ENCODE peak calls at places on chromosomes 1 and 21, in five cellular contexts. One of them, this sample, is unnamed.

GRCh38 chr1:213123087-213123486 is 72.0 kb downstream of the RPS6KC1 start:
- DNase-seq in NCI-H2029 treated with DMSO at 0.1 percent for 48 hours: no peak
- DNase-seq in germinal center: no peak
- DNase-seq in heart left ventricle: no peak
- DNase-seq in fibroblast of the conjunctiva: no peak
- DNase-seq in this sample: no peak

GRCh38 chr1:15559189-15559815 is 25.5 kb downstream of the AGMAT start:
- DNase-seq in NCI-H2029 treated with DMSO at 0.1 percent for 48 hours: no peak
- DNase-seq in germinal center: no peak
- DNase-seq in heart left ventricle: no peak
- DNase-seq in fibroblast of the conjunctiva: no peak
- DNase-seq in this sample: no peak

GRCh38 chr1:221777434-221778072 is 35.7 kb upstream of the DUSP10 start:
- DNase-seq in NCI-H2029 treated with DMSO at 0.1 percent for 48 hours: no peak
- DNase-seq in germinal center: peak; percentile 55
- DNase-seq in heart left ventricle: no peak
- DNase-seq in fibroblast of the conjunctiva: no peak
- DNase-seq in this sample: no peak

GRCh38 chr1:220879090-220879508 is at the start of gene HLX:
- DNase-seq in NCI-H2029 treated with DMSO at 0.1 percent for 48 hours: no peak
- DNase-seq in germinal center: peak; percentile 61
- DNase-seq in heart left ventricle: peak; percentile 95
- DNase-seq in fibroblast of the conjunctiva: peak; percentile 95
- DNase-seq in this sample: peak; percentile 94

GRCh38 chr1:64050601-64051000 is 152.8 kb upstream of the UBE2U start:
- DNase-seq in NCI-H2029 treated with DMSO at 0.1 percent for 48 hours: no peak
- DNase-seq in germinal center: no peak
- DNase-seq in heart left ventricle: no peak
- DNase-seq in fibroblast of the conjunctiva: peak; percentile 27
- DNase-seq in this sample: no peak

GRCh38 chr1:93672069-93672468 is 9.6 kb downstream of the BCAR3 start:
- DNase-seq in NCI-H2029 treated with DMSO at 0.1 percent for 48 hours: no peak
- DNase-seq in germinal center: no peak
- DNase-seq in heart left ventricle: peak; percentile 91
- DNase-seq in fibroblast of the conjunctiva: peak; percentile 68
- DNase-seq in this sample: no peak

GRCh38 chr1:168477792-168478191 is 66.0 kb downstream of the XCL2 start:
- DNase-seq in NCI-H2029 treated with DMSO at 0.1 percent for 48 hours: no peak
- DNase-seq in germinal center: no peak
- DNase-seq in heart left ventricle: no peak
- DNase-seq in fibroblast of the conjunctiva: no peak
- DNase-seq in this sample: no peak

GRCh38 chr1:150560986-150561829 is 12.0 kb downstream of the ADAMTSL4 start:
- DNase-seq in NCI-H2029 treated with DMSO at 0.1 percent for 48 hours: peak; percentile 86
- DNase-seq in germinal center: peak; percentile 79
- DNase-seq in heart left ventricle: peak; percentile 95
- DNase-seq in fibroblast of the conjunctiva: peak; percentile 99
- DNase-seq in this sample: peak; percentile 78

GRCh38 chr1:92192246-92192645 is 25.5 kb upstream of the C1orf146 start:
- DNase-seq in NCI-H2029 treated with DMSO at 0.1 percent for 48 hours: no peak
- DNase-seq in germinal center: no peak
- DNase-seq in heart left ventricle: no peak
- DNase-seq in fibroblast of the conjunctiva: no peak
- DNase-seq in this sample: no peak

GRCh38 chr1:115193026-115193425 is 103.7 kb upstream of the TSPAN2 start:
- DNase-seq in NCI-H2029 treated with DMSO at 0.1 percent for 48 hours: no peak
- DNase-seq in germinal center: no peak
- DNase-seq in heart left ventricle: no peak
- DNase-seq in fibroblast of the conjunctiva: no peak
- DNase-seq in this sample: peak; percentile 53

GRCh38 chr1:230176871-230177411 is 109.9 kb downstream of the GALNT2 start:
- DNase-seq in NCI-H2029 treated with DMSO at 0.1 percent for 48 hours: no peak
- DNase-seq in germinal center: no peak
- DNase-seq in heart left ventricle: peak; percentile 87
- DNase-seq in fibroblast of the conjunctiva: no peak
- DNase-seq in this sample: peak; percentile 77

GRCh38 chr1:33004628-33005027 is 32.1 kb downstream of the AK2 start:
- DNase-seq in NCI-H2029 treated with DMSO at 0.1 percent for 48 hours: no peak
- DNase-seq in germinal center: no peak
- DNase-seq in heart left ventricle: no peak
- DNase-seq in fibroblast of the conjunctiva: no peak
- DNase-seq in this sample: no peak

GRCh38 chr1:226975259-226975908 is 35.3 kb downstream of the COQ8A start:
- DNase-seq in NCI-H2029 treated with DMSO at 0.1 percent for 48 hours: no peak
- DNase-seq in germinal center: no peak
- DNase-seq in heart left ventricle: no peak
- DNase-seq in fibroblast of the conjunctiva: no peak
- DNase-seq in this sample: no peak

GRCh38 chr21:38499296-38499695 is 1.0 kb upstream of the ERG start:
- DNase-seq in NCI-H2029 treated with DMSO at 0.1 percent for 48 hours: no peak
- DNase-seq in germinal center: no peak
- DNase-seq in heart left ventricle: no peak
- DNase-seq in fibroblast of the conjunctiva: no peak
- DNase-seq in this sample: no peak

GRCh38 chr1:208183977-208184901 is 59.9 kb downstream of the PLXNA2 start:
- DNase-seq in NCI-H2029 treated with DMSO at 0.1 percent for 48 hours: no peak
- DNase-seq in germinal center: no peak
- DNase-seq in heart left ventricle: peak; percentile 51
- DNase-seq in fibroblast of the conjunctiva: peak; percentile 98
- DNase-seq in this sample: no peak

GRCh38 chr1:19424651-19425570 is 60.4 kb downstream of the CAPZB start:
- DNase-seq in NCI-H2029 treated with DMSO at 0.1 percent for 48 hours: peak; percentile 55
- DNase-seq in germinal center: no peak
- DNase-seq in heart left ventricle: no peak
- DNase-seq in fibroblast of the conjunctiva: no peak
- DNase-seq in this sample: no peak

GRCh38 chr1:9598316-9598700 is 9.6 kb downstream of the TMEM201 start:
- DNase-seq in NCI-H2029 treated with DMSO at 0.1 percent for 48 hours: no peak
- DNase-seq in germinal center: no peak
- DNase-seq in heart left ventricle: no peak
- DNase-seq in fibroblast of the conjunctiva: no peak
- DNase-seq in this sample: no peak

GRCh38 chr1:34362949-34363348 is 186.2 kb downstream of the C1orf94 start:
- DNase-seq in NCI-H2029 treated with DMSO at 0.1 percent for 48 hours: peak; percentile 90
- DNase-seq in germinal center: no peak
- DNase-seq in heart left ventricle: no peak
- DNase-seq in fibroblast of the conjunctiva: no peak
- DNase-seq in this sample: no peak

GRCh38 chr1:28955930-28956552 is 41.7 kb downstream of the EPB41 start:
- DNase-seq in NCI-H2029 treated with DMSO at 0.1 percent for 48 hours: no peak
- DNase-seq in germinal center: no peak
- DNase-seq in heart left ventricle: no peak
- DNase-seq in fibroblast of the conjunctiva: no peak
- DNase-seq in this sample: no peak

GRCh38 chr1:219965950-219966349 is 37.6 kb upstream of the SLC30A10 start:
- DNase-seq in NCI-H2029 treated with DMSO at 0.1 percent for 48 hours: no peak
- DNase-seq in germinal center: no peak
- DNase-seq in heart left ventricle: no peak
- DNase-seq in fibroblast of the conjunctiva: no peak
- DNase-seq in this sample: no peak

GRCh38 chr1:8343464-8344001 is 25.6 kb downstream of the SLC45A1 start:
- DNase-seq in NCI-H2029 treated with DMSO at 0.1 percent for 48 hours: no peak
- DNase-seq in germinal center: no peak
- DNase-seq in heart left ventricle: peak; percentile 78
- DNase-seq in fibroblast of the conjunctiva: peak; percentile 78
- DNase-seq in this sample: no peak

GRCh38 chr1:111593403-111594127 is 26.0 kb upstream of the RAP1A start:
- DNase-seq in NCI-H2029 treated with DMSO at 0.1 percent for 48 hours: no peak
- DNase-seq in germinal center: no peak
- DNase-seq in heart left ventricle: no peak
- DNase-seq in fibroblast of the conjunctiva: no peak
- DNase-seq in this sample: no peak

GRCh38 chr1:116763116-116763786 is 9.0 kb downstream of the CD2 start:
- DNase-seq in NCI-H2029 treated with DMSO at 0.1 percent for 48 hours: no peak
- DNase-seq in germinal center: no peak
- DNase-seq in heart left ventricle: no peak
- DNase-seq in fibroblast of the conjunctiva: peak; percentile 37
- DNase-seq in this sample: no peak

GRCh38 chr1:209675567-209676154 is 449 bp downstream of the G0S2 start:
- DNase-seq in NCI-H2029 treated with DMSO at 0.1 percent for 48 hours: no peak
- DNase-seq in germinal center: no peak
- DNase-seq in heart left ventricle: peak; percentile 57
- DNase-seq in fibroblast of the conjunctiva: no peak
- DNase-seq in this sample: no peak

GRCh38 chr1:168261390-168261789 is 19.3 kb upstream of the TBX19 start:
- DNase-seq in NCI-H2029 treated with DMSO at 0.1 percent for 48 hours: no peak
- DNase-seq in germinal center: no peak
- DNase-seq in heart left ventricle: no peak
- DNase-seq in fibroblast of the conjunctiva: no peak
- DNase-seq in this sample: no peak

GRCh38 chr1:12052008-12052573 is 11.0 kb upstream of the TNFRSF8 start:
- DNase-seq in NCI-H2029 treated with DMSO at 0.1 percent for 48 hours: no peak
- DNase-seq in germinal center: no peak
- DNase-seq in heart left ventricle: peak; percentile 77
- DNase-seq in fibroblast of the conjunctiva: peak; percentile 69
- DNase-seq in this sample: no peak

GRCh38 chr1:151837197-151837596 is 2.4 kb downstream of the C2CD4D start:
- DNase-seq in NCI-H2029 treated with DMSO at 0.1 percent for 48 hours: no peak
- DNase-seq in germinal center: no peak
- DNase-seq in heart left ventricle: no peak
- DNase-seq in fibroblast of the conjunctiva: no peak
- DNase-seq in this sample: no peak

GRCh38 chr1:109959632-109959973 is 25.0 kb upstream of the AHCYL1 start:
- DNase-seq in NCI-H2029 treated with DMSO at 0.1 percent for 48 hours: no peak
- DNase-seq in germinal center: no peak
- DNase-seq in heart left ventricle: no peak
- DNase-seq in fibroblast of the conjunctiva: no peak
- DNase-seq in this sample: no peak

GRCh38 chr1:37865348-37866119 is 6.1 kb upstream of the MTF1 start:
- DNase-seq in NCI-H2029 treated with DMSO at 0.1 percent for 48 hours: no peak
- DNase-seq in germinal center: no peak
- DNase-seq in heart left ventricle: no peak
- DNase-seq in fibroblast of the conjunctiva: peak; percentile 45
- DNase-seq in this sample: no peak

GRCh38 chr1:175804556-175804955 is 61.2 kb upstream of the TNR start:
- DNase-seq in NCI-H2029 treated with DMSO at 0.1 percent for 48 hours: no peak
- DNase-seq in germinal center: no peak
- DNase-seq in heart left ventricle: no peak
- DNase-seq in fibroblast of the conjunctiva: no peak
- DNase-seq in this sample: no peak

GRCh38 chr1:33338495-33339211 is 17.8 kb upstream of the A3GALT2 start:
- DNase-seq in NCI-H2029 treated with DMSO at 0.1 percent for 48 hours: no peak
- DNase-seq in germinal center: no peak
- DNase-seq in heart left ventricle: peak; percentile 69
- DNase-seq in fibroblast of the conjunctiva: peak; percentile 76
- DNase-seq in this sample: no peak

GRCh38 chr1:150535511-150536281 is 13.5 kb upstream of the ADAMTSL4 start:
- DNase-seq in NCI-H2029 treated with DMSO at 0.1 percent for 48 hours: no peak
- DNase-seq in germinal center: no peak
- DNase-seq in heart left ventricle: no peak
- DNase-seq in fibroblast of the conjunctiva: no peak
- DNase-seq in this sample: no peak

GRCh38 chr1:94067196-94067595 is 53.8 kb downstream of the ABCA4 start:
- DNase-seq in NCI-H2029 treated with DMSO at 0.1 percent for 48 hours: no peak
- DNase-seq in germinal center: no peak
- DNase-seq in heart left ventricle: no peak
- DNase-seq in fibroblast of the conjunctiva: no peak
- DNase-seq in this sample: no peak

This sample was measured in D721Med.